ENCODE peak calls at places on chromosomes 5 and 9, in ten cellular contexts. N, C, H, E, M, X, O, W, V and P are unnamed samples.

GRCh38 chr9:77667151-77667550 is 19.0 kb upstream of the GNA14 start:
- DNase-seq in N (no peak), C (no peak), H (no peak), E (no peak), M (no peak), X (no peak), O (no peak), W (no peak), V (no peak), P (no peak)

GRCh38 chr9:78130004-78130403 is 98.4 kb upstream of the GNAQ start:
- DNase-seq in N (peak; percentile 29), C (peak; percentile 18), H (no peak), E (no peak), M (no peak), X (peak; percentile 34), O (no peak), W (no peak), V (peak; percentile 31), P (peak; percentile 25)

GRCh38 chr5:138951986-138952735 is 77.0 kb upstream of the LRRTM2 start:
- DNase-seq in N (no peak), C (no peak), H (no peak), E (no peak), M (no peak), X (no peak), O (no peak), W (no peak), V (no peak), P (no peak)

GRCh38 chr5:52801329-52801728 is 13.6 kb downstream of the ITGA1 start:
- DNase-seq in N (no peak), C (peak; percentile 5), H (no peak), E (no peak), M (no peak), X (no peak), O (peak; percentile 21), W (no peak), V (no peak), P (peak; percentile 16)

GRCh38 chr9:92504881-92505280 is 22.6 kb upstream of the ASPN start:
- DNase-seq in N (peak; percentile 51), C (no peak), H (no peak), E (no peak), M (no peak), X (no peak), O (no peak), W (no peak), V (no peak), P (no peak)

GRCh38 chr5:171139227-171139626 is 169.8 kb upstream of the TLX3 start:
- DNase-seq in N (no peak), C (no peak), H (no peak), E (no peak), M (no peak), X (no peak), O (no peak), W (no peak), V (no peak), P (no peak)

GRCh38 chr5:138458856-138459255 is 6.4 kb upstream of the EGR1 start:
- DNase-seq in N (no peak), C (no peak), H (no peak), E (no peak), M (no peak), X (no peak), O (no peak), W (no peak), V (no peak), P (no peak)

GRCh38 chr9:14960881-14961280 is 50.7 kb upstream of the FREM1 start:
- DNase-seq in N (no peak), C (no peak), H (no peak), E (no peak), M (no peak), X (no peak), O (no peak), W (no peak), V (no peak), P (no peak)

GRCh38 chr5:127517110-127517479 is 345 bp upstream of the PRRC1 start:
- DNase-seq in N (no peak), C (no peak), H (no peak), E (peak; percentile 17), M (no peak), X (no peak), O (no peak), W (no peak), V (no peak), P (no peak)

GRCh38 chr5:169980418-169981053 is at the start of gene INSYN2B:
- DNase-seq in N (peak; percentile 84), C (peak; percentile 45), H (peak; percentile 71), E (peak; percentile 51), M (peak; percentile 73), X (peak; percentile 77), O (peak; percentile 26), W (peak; percentile 70), V (peak; percentile 51), P (no peak)

GRCh38 chr5:67047180-67047579 is 149.4 kb downstream of the CD180 start:
- DNase-seq in N (no peak), C (peak; percentile 75), H (no peak), E (peak; percentile 76), M (no peak), X (peak; percentile 74), O (peak; percentile 41), W (no peak), V (no peak), P (no peak)

GRCh38 chr9:114112778-114113585 is 13.9 kb upstream of the KIF12 start:
- DNase-seq in N (peak; percentile 81), C (peak; percentile 30), H (peak; percentile 29), E (peak; percentile 89), M (no peak), X (peak; percentile 55), O (peak; percentile 78), W (no peak), V (peak; percentile 64), P (no peak)

GRCh38 chr9:91211919-91212318 is 149.8 kb downstream of the AUH start:
- DNase-seq in N (no peak), C (no peak), H (no peak), E (no peak), M (no peak), X (no peak), O (no peak), W (no peak), V (no peak), P (no peak)

GRCh38 chr9:89844535-89844934 is 239.7 kb downstream of the GADD45G start:
- DNase-seq in N (no peak), C (no peak), H (no peak), E (no peak), M (no peak), X (no peak), O (peak; percentile 47), W (no peak), V (no peak), P (no peak)

GRCh38 chr9:15295761-15296405 is 11.1 kb downstream of the TTC39B start:
- DNase-seq in N (peak; percentile 63), C (no peak), H (no peak), E (no peak), M (no peak), X (no peak), O (no peak), W (peak; percentile 66), V (peak; percentile 44), P (no peak)

GRCh38 chr9:83339435-83339834 is 198.8 kb downstream of the FRMD3 start:
- DNase-seq in N (peak; percentile 10), C (no peak), H (no peak), E (no peak), M (no peak), X (no peak), O (no peak), W (no peak), V (no peak), P (no peak)

GRCh38 chr5:77356740-77357139 is 135.4 kb downstream of the WDR41 start:
- DNase-seq in N (peak; percentile 68), C (no peak), H (peak; percentile 4), E (no peak), M (peak; percentile 48), X (peak; percentile 55), O (no peak), W (peak; percentile 18), V (no peak), P (no peak)

GRCh38 chr9:80320916-80321315 is 749.2 kb downstream of the TLE4 start:
- DNase-seq in N (no peak), C (no peak), H (no peak), E (no peak), M (no peak), X (no peak), O (no peak), W (no peak), V (no peak), P (no peak)

DNA sequence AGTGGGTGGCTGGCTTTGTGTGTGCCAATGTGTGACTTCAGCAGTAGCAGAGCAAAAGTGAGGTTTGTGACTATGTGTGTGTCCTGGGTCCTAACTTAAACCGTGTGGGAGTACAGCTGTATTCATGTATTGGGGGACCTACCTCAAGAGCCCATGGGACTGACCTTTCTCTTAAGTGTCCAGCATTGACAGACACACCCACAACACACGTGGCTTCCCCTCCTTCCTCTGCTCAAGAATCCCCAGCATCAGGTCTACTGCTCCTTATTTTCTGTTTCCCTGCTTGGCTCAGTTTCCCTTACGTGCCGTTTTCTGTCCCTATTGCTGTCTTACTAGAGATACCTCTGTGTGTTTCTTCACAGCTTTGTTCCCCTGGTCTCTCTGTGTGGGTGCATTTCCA is 623 bp downstream of the IL11RA start:
- DNase-seq in N (peak; percentile 12), C (no peak), H (no peak), E (no peak), M (no peak), X (no peak), O (no peak), W (no peak), V (no peak), P (no peak)
- H3K4me3 ChIP-seq in N (peak overlapping the region; percentile 69), C (peak overlapping the region; percentile 58), H (peak overlapping the region; percentile 64), E (peak overlapping the region; percentile 72), M (peak overlapping the region; percentile 54), X (peak overlapping the region; percentile 59), O (no peak overlapping the region), W (peak overlapping the region; percentile 62), V (peak overlapping the region; percentile 14), P (no peak overlapping the region)

GRCh38 chr9:2214707-2215106 is 199.6 kb downstream of the SMARCA2 start:
- DNase-seq in N (no peak), C (no peak), H (no peak), E (no peak), M (no peak), X (no peak), O (no peak), W (no peak), V (no peak), P (no peak)
- TF ChIP-seq CTCF in N (no peak), C (no peak), H (no peak), E (no peak), M (no peak), X (no peak), O (no peak), W (no peak), V (no peak), P (no peak)

DNA sequence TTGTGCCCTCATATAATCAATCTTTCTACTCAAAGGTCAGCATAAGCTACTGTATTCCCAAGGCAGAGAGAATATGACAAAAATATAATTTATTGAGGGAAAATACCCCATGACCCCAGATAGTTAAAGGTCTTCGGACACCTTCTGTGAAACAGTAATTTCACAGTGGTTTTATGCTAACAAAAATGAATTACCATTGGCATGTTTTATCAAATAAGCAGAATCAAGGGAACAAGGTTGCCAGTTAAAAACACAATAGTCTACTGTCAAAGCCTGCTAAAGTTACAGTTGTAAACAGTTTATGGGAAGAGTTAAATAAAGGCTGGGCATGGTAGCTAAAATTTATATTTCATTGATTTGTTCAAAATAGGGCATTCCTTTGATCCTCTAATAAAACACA is 154.3 kb downstream of the GIN1 start:
- DNase-seq in N (no peak), C (no peak), H (no peak), E (no peak), M (no peak), X (no peak), O (no peak), W (no peak), V (no peak), P (no peak)
- H3K4me3 ChIP-seq in N (no peak overlapping the region), C (no peak overlapping the region), H (no peak overlapping the region), E (no peak overlapping the region), M (no peak overlapping the region), X (no peak overlapping the region), O (no peak overlapping the region), W (no peak overlapping the region), V (no peak overlapping the region), P (no peak overlapping the region)

GRCh38 chr5:140556438-140556837 is 835 bp downstream of the SRA1 start:
- DNase-seq in N (peak; percentile 31), C (no peak), H (no peak), E (no peak), M (no peak), X (no peak), O (no peak), W (no peak), V (no peak), P (peak; percentile 47)
- TF ChIP-seq CTCF in N (no peak), C (no peak), H (no peak), E (no peak), M (no peak), X (no peak), O (no peak), W (no peak), V (no peak), P (no peak)